ENCODE peak calls at places on chromosomes 5 and 9, in eight cellular contexts. G is fibroblast of villous mesenchyme, M is memory B cell, T is amniotic stem cell, W is T-cell, H is SHP77, X is spleen, F is AG08396. S is an unnamed sample.

GRCh38 chr5:169296456-169297220 is 4.3 kb downstream of the SLIT3 start:
- DNase-seq in G (peak), M (no peak), T (no peak), W (no peak), H (no peak), X (no peak), F (peak), S (no peak)

GRCh38 chr9:13383216-13383615 is 103.7 kb upstream of the MPDZ start:
- DNase-seq in G (no peak), M (no peak), T (no peak), W (no peak), H (no peak), X (no peak), F (no peak), S (no peak)

GRCh38 chr9:126661521-126662251 is 48.0 kb downstream of the LMX1B start:
- DNase-seq in G (no peak), M (no peak), T (no peak), W (no peak), H (peak), X (no peak), F (no peak), S (no peak)

GRCh38 chr9:90645721-90646120 is 3.1 kb upstream of the DIRAS2 start:
- DNase-seq in G (no peak), M (no peak), T (no peak), W (no peak), H (no peak), X (no peak), F (no peak), S (no peak)

GRCh38 chr5:111135946-111136345 is 43.8 kb downstream of the WDR36 start:
- DNase-seq in G (no peak), M (no peak), T (peak), W (no peak), H (no peak), X (no peak), F (peak), S (no peak)

GRCh38 chr5:1314564-1314982 is 19.7 kb upstream of the TERT start:
- DNase-seq in G (no peak), M (no peak), T (no peak), W (no peak), H (no peak), X (peak), F (no peak), S (no peak)

GRCh38 chr9:16928179-16928945 is 57.9 kb upstream of the BNC2 start:
- DNase-seq in G (no peak), M (no peak), T (no peak), W (no peak), H (no peak), X (no peak), F (no peak), S (no peak)

GRCh38 chr9:125988479-125989050 is 241.4 kb downstream of the PBX3 start:
- DNase-seq in G (no peak), M (no peak), T (no peak), W (no peak), H (no peak), X (no peak), F (no peak), S (no peak)

GRCh38 chr5:158992104-158992740 is 107.5 kb downstream of the EBF1 start:
- DNase-seq in G (no peak), M (no peak), T (no peak), W (no peak), H (no peak), X (no peak), F (no peak), S (no peak)

GRCh38 chr5:68848086-68848485 is 245.7 kb upstream of the SLC30A5 start:
- DNase-seq in G (no peak), M (no peak), T (peak), W (no peak), H (no peak), X (no peak), F (peak), S (no peak)

GRCh38 chr9:129885018-129885669 is 49.9 kb downstream of the USP20 start:
- DNase-seq in G (no peak), M (peak), T (no peak), W (no peak), H (no peak), X (peak), F (no peak), S (no peak)

GRCh38 chr5:16994576-16994975 is 58.5 kb upstream of the MYO10 start:
- DNase-seq in G (no peak), M (no peak), T (no peak), W (no peak), H (no peak), X (no peak), F (no peak), S (no peak)

GRCh38 chr9:117704024-117704575 is at the start of gene TLR4:
- DNase-seq in G (peak), M (peak), T (peak), W (no peak), H (no peak), X (peak), F (peak), S (no peak)

GRCh38 chr9:75238311-75238976 is 150.1 kb downstream of the OSTF1 start:
- DNase-seq in G (peak), M (no peak), T (peak), W (peak), H (peak), X (no peak), F (peak), S (no peak)

GRCh38 chr9:88829276-88829675 is 162.0 kb upstream of the S1PR3 start:
- DNase-seq in G (no peak), M (no peak), T (no peak), W (no peak), H (no peak), X (no peak), F (no peak), S (peak)

GRCh38 chr5:167777746-167778145 is 513.7 kb upstream of the WWC1 start:
- DNase-seq in G (no peak), M (no peak), T (no peak), W (no peak), H (no peak), X (no peak), F (no peak), S (no peak)

GRCh38 chr5:149320791-149321330 is 24.4 kb upstream of the GRPEL2 start:
- DNase-seq in G (peak), M (no peak), T (peak), W (no peak), H (peak), X (no peak), F (peak), S (no peak)

GRCh38 chr5:112036206-112036605 is 279.2 kb upstream of the NREP start:
- DNase-seq in G (peak), M (no peak), T (no peak), W (no peak), H (no peak), X (no peak), F (no peak), S (no peak)

GRCh38 chr5:132829742-132830435 is 558 bp downstream of the SHROOM1 start:
- DNase-seq in G (peak), M (peak), T (peak), W (peak), H (peak), X (peak), F (peak), S (no peak)

GRCh38 chr5:155883966-155884555 is 442.9 kb upstream of the SGCD start:
- DNase-seq in G (no peak), M (no peak), T (no peak), W (no peak), H (no peak), X (no peak), F (no peak), S (no peak)

GRCh38 chr5:156896545-156896944 is 46.5 kb downstream of the PPP1R2B start:
- DNase-seq in G (no peak), M (no peak), T (no peak), W (no peak), H (no peak), X (no peak), F (no peak), S (no peak)

GRCh38 chr5:59036274-59036961 is 453.5 kb downstream of the RAB3C start:
- DNase-seq in G (peak), M (no peak), T (peak), W (peak), H (peak), X (no peak), F (peak), S (no peak)

GRCh38 chr9:128027705-128028104 is 39.4 kb downstream of the NAIF1 start:
- DNase-seq in G (no peak), M (no peak), T (no peak), W (no peak), H (no peak), X (no peak), F (no peak), S (no peak)

GRCh38 chr5:139091439-139092156 is 106.6 kb downstream of the SIL1 start:
- DNase-seq in G (peak), M (no peak), T (no peak), W (no peak), H (no peak), X (no peak), F (no peak), S (no peak)

GRCh38 chr9:3850083-3850482 is 324.3 kb upstream of the RFX3 start:
- DNase-seq in G (no peak), M (no peak), T (no peak), W (no peak), H (no peak), X (no peak), F (no peak), S (no peak)

GRCh38 chr5:96931605-96932004 is 4.3 kb upstream of the LNPEP start:
- DNase-seq in G (no peak), M (no peak), T (no peak), W (no peak), H (no peak), X (no peak), F (no peak), S (no peak)

GRCh38 chr9:84866402-84866801 is 196.9 kb downstream of the NTRK2 start:
- DNase-seq in G (no peak), M (no peak), T (no peak), W (no peak), H (no peak), X (no peak), F (no peak), S (no peak)

GRCh38 chr9:37155601-37156000 is 35.2 kb downstream of the ZCCHC7 start:
- DNase-seq in G (no peak), M (no peak), T (no peak), W (no peak), H (no peak), X (no peak), F (no peak), S (no peak)

GRCh38 chr5:176619203-176619568 is 9.2 kb upstream of the GPRIN1 start:
- DNase-seq in G (peak), M (peak), T (no peak), W (peak), H (no peak), X (peak), F (peak), S (peak)

GRCh38 chr9:122396622-122397148 is 25.9 kb downstream of the PTGS1 start:
- DNase-seq in G (no peak), M (no peak), T (no peak), W (no peak), H (no peak), X (no peak), F (no peak), S (no peak)

GRCh38 chr5:172793577-172794488 is 22.8 kb upstream of the DUSP1 start:
- DNase-seq in G (peak), M (no peak), T (no peak), W (no peak), H (no peak), X (no peak), F (no peak), S (no peak)

GRCh38 chr5:105872569-105873270 is 1798.0 kb downstream of the EFNA5 start:
- DNase-seq in G (peak), M (no peak), T (no peak), W (no peak), H (no peak), X (no peak), F (no peak), S (no peak)

GRCh38 chr5:139232161-139232724 is 34.1 kb upstream of the SIL1 start:
- DNase-seq in G (no peak), M (no peak), T (no peak), W (no peak), H (no peak), X (peak), F (no peak), S (no peak)

GRCh38 chr9:119289740-119290139 is 79.5 kb downstream of the BRINP1 start:
- DNase-seq in G (peak), M (peak), T (peak), W (no peak), H (peak), X (no peak), F (peak), S (no peak)

GRCh38 chr9:76704601-76705204 is 59.5 kb upstream of the PCA3 start:
- DNase-seq in G (peak), M (peak), T (peak), W (no peak), H (peak), X (no peak), F (peak), S (no peak)